ENCODE peak calls at places on chromosome 19, in eight cellular contexts. P is stimulated activated CD4-positive, alpha-beta T cell treated with anti-CD3 and anti-CD28 coated beads, Interleukin-2, amount 100 ng/mL, for 48 hours; H is COR-L47; V is NCI-H187; F is fibroblast of lung; W is cardiac fibroblast; J is NCI-H345; U is HT-29. A is an unnamed sample.

GRCh38 chr19:13873776-13874515 is 3.0 kb upstream of the NANOS3 start:
- DNase-seq in H (no peak), U (no peak), W (no peak), V (no peak), P (no peak), F (no peak), J (no peak), A (no peak)

GRCh38 chr19:18422530-18423191 is 3.5 kb downstream of the SSBP4 start:
- DNase-seq in V (no peak), H (no peak), P (no peak), F (no peak), U (no peak), J (no peak), W (no peak), A (no peak)

GRCh38 chr19:2613507-2614295 is 88.8 kb downstream of the GNG7 start:
- DNase-seq in W (peak), H (no peak), V (no peak), P (peak), U (no peak), J (peak), F (peak), A (peak)

GRCh38 chr19:4717191-4717965 is 6.3 kb downstream of the DPP9 start:
- DNase-seq in P (no peak), J (peak), U (peak), V (no peak), F (peak), W (peak), H (no peak), A (no peak)

GRCh38 chr19:36719687-36720556 is 32.5 kb downstream of the ZNF567 start:
- DNase-seq in P (no peak), J (no peak), V (no peak), H (no peak), U (no peak), F (peak), W (peak), A (peak)

GRCh38 chr19:34662919-34663318 is 14.0 kb downstream of the SCGB2B2 start:
- DNase-seq in V (no peak), H (peak), W (peak), U (peak), F (no peak), J (peak), P (peak), A (peak)

GRCh38 chr19:34386645-34387445 is 17.4 kb upstream of the PDCD2L start:
- DNase-seq in V (no peak), F (no peak), U (no peak), W (no peak), J (no peak), P (no peak), H (no peak), A (no peak)

GRCh38 chr19:4730740-4731171 is 7.1 kb upstream of the DPP9 start:
- DNase-seq in U (peak), H (no peak), V (no peak), F (no peak), P (peak), J (peak), W (peak), A (peak)

GRCh38 chr19:397941-398706 is 10.8 kb downstream of the C2CD4C start:
- DNase-seq in W (no peak), P (no peak), F (no peak), U (no peak), J (no peak), V (no peak), H (no peak), A (no peak)

GRCh38 chr19:58227964-58228583 is 640 bp upstream of the ZNF544 start:
- DNase-seq in V (no peak), W (no peak), P (no peak), F (no peak), H (peak), J (no peak), U (peak), A (peak)

GRCh38 chr19:16376649-16377048 is 52.0 kb downstream of the KLF2 start:
- DNase-seq in U (peak), J (no peak), V (no peak), F (no peak), W (no peak), H (no peak), P (no peak), A (peak)

GRCh38 chr19:13208964-13209796 is 59.0 kb downstream of the IER2 start:
- DNase-seq in H (no peak), U (no peak), J (no peak), V (no peak), W (no peak), F (no peak), P (no peak), A (no peak)

GRCh38 chr19:46481187-46481586 is 9.8 kb upstream of the PNMA8A start:
- DNase-seq in J (no peak), U (no peak), H (no peak), P (no peak), F (peak), W (peak), V (no peak), A (no peak)

GRCh38 chr19:38511074-38511708 is 77.7 kb downstream of the RYR1 start:
- DNase-seq in F (no peak), W (no peak), H (no peak), V (no peak), U (no peak), J (no peak), P (no peak), A (no peak)

GRCh38 chr19:54586397-54586796 is 7.0 kb upstream of the LILRA1 start:
- DNase-seq in U (no peak), W (no peak), P (no peak), H (no peak), J (no peak), F (no peak), V (no peak), A (no peak)

GRCh38 chr19:43483281-43483680 is 17.9 kb upstream of the LYPD3 start:
- DNase-seq in P (no peak), W (no peak), U (no peak), J (no peak), H (no peak), V (no peak), F (no peak), A (no peak)

GRCh38 chr19:40416918-40417713 is 3.9 kb upstream of the PRX start:
- DNase-seq in J (no peak), V (no peak), H (no peak), F (no peak), U (peak), W (peak), P (no peak), A (no peak)

GRCh38 chr19:35566738-35567137 is 3.3 kb upstream of the ATP4A start:
- DNase-seq in U (no peak), H (no peak), V (no peak), W (no peak), P (no peak), J (no peak), F (no peak), A (no peak)

GRCh38 chr19:38032151-38032550 is 125.1 kb downstream of the SIPA1L3 start:
- DNase-seq in U (no peak), H (no peak), J (no peak), F (no peak), W (peak), P (no peak), V (no peak), A (no peak)

GRCh38 chr19:35045667-35046300 is 4.3 kb downstream of the HPN start:
- DNase-seq in F (peak), W (peak), P (peak), H (peak), U (peak), V (no peak), J (no peak), A (peak)

GRCh38 chr19:19026299-19026971 is 6.9 kb downstream of the SUGP2 start:
- DNase-seq in U (no peak), F (no peak), J (no peak), P (no peak), H (no peak), V (no peak), W (no peak), A (no peak)

GRCh38 chr19:12364391-12365093 is 941 bp downstream of the ZNF442 start:
- DNase-seq in F (peak), W (peak), P (no peak), V (no peak), J (no peak), H (no peak), U (no peak), A (no peak)

GRCh38 chr19:18879579-18880373 is 16.2 kb downstream of the CERS1 start:
- DNase-seq in U (peak), H (no peak), P (peak), V (no peak), W (peak), J (no peak), F (no peak), A (peak)

GRCh38 chr19:12737666-12738351 is 512 bp downstream of the GET3 start:
- DNase-seq in F (no peak), U (no peak), P (no peak), V (no peak), W (no peak), J (no peak), H (no peak), A (no peak)

GRCh38 chr19:18049390-18049789 is 37.3 kb downstream of the IL12RB1 start:
- DNase-seq in V (no peak), H (no peak), W (peak), F (peak), U (no peak), P (no peak), J (no peak), A (no peak)

GRCh38 chr19:28633223-28634030 is 579.5 kb downstream of the UQCRFS1 start:
- DNase-seq in P (peak), W (peak), J (peak), U (peak), F (peak), H (peak), V (no peak), A (peak)

GRCh38 chr19:57239982-57240310 is 486 bp upstream of the ZNF805 start:
- DNase-seq in U (no peak), P (no peak), V (no peak), H (no peak), F (peak), W (no peak), J (no peak), A (no peak)

GRCh38 chr19:49149652-49150105 is 5.5 kb downstream of the HRC start:
- DNase-seq in J (peak), P (no peak), U (peak), V (peak), W (peak), F (peak), H (peak), A (peak)

GRCh38 chr19:30356951-30357579 is 15.1 kb upstream of the ZNF536 start:
- DNase-seq in J (no peak), F (no peak), P (no peak), U (no peak), V (no peak), W (no peak), H (no peak), A (no peak)

GRCh38 chr19:35216026-35216832 is 12.3 kb downstream of the FAM187B start:
- DNase-seq in J (no peak), U (no peak), H (no peak), W (peak), F (no peak), P (no peak), V (no peak), A (peak)

GRCh38 chr19:47239610-47240296 is 8.8 kb upstream of the BBC3 start:
- DNase-seq in U (no peak), H (peak), W (peak), F (peak), V (no peak), P (no peak), J (peak), A (no peak)